ENCODE peak calls at places on chromosomes 4 and X, in six cellular contexts. J is RWPE2, L is esophagus squamous epithelium, H is suprapubic skin, W is sigmoid colon, M is cardiac muscle cell. C is an unnamed sample.

GRCh38 chrX:115957862-115958490 is 212.6 kb upstream of the AGTR2 start:
- DNase-seq in J (no peak), L (no peak), H (no peak), W (no peak), M (peak), C (no peak)

GRCh38 chrX:130702867-130703707 is 199.9 kb downstream of the ENOX2 start:
- DNase-seq in J (no peak), L (no peak), H (no peak), W (no peak), M (no peak), C (no peak)

GRCh38 chr4:75494563-75494962 is 19.6 kb downstream of the RCHY1 start:
- DNase-seq in J (no peak), L (no peak), H (no peak), W (no peak), M (no peak), C (no peak)

GRCh38 chrX:118239471-118239870 is 106.4 kb upstream of the WDR44 start:
- DNase-seq in J (no peak), L (no peak), H (no peak), W (no peak), M (no peak), C (no peak)

GRCh38 chrX:55006827-55007621 is 6.9 kb downstream of the APEX2 start:
- DNase-seq in J (no peak), L (no peak), H (peak), W (no peak), M (no peak), C (no peak)

GRCh38 chr4:55181606-55182005 is 56.2 kb upstream of the KDR start:
- DNase-seq in J (no peak), L (no peak), H (no peak), W (no peak), M (peak), C (no peak)

GRCh38 chr4:18342847-18343246 is 321.3 kb upstream of the LCORL start:
- DNase-seq in J (no peak), L (no peak), H (no peak), W (no peak), M (no peak), C (no peak)

GRCh38 chr4:13888112-13888511 is 260.6 kb upstream of the BOD1L1 start:
- DNase-seq in J (no peak), L (no peak), H (no peak), W (no peak), M (no peak), C (no peak)

GRCh38 chr4:95388911-95389310 is 159.9 kb downstream of the UNC5C start:
- DNase-seq in J (no peak), L (no peak), H (no peak), W (no peak), M (no peak), C (no peak)

GRCh38 chr4:96164814-96165351 is 325.0 kb downstream of the PDHA2 start:
- DNase-seq in J (no peak), L (no peak), H (no peak), W (no peak), M (no peak), C (no peak)

GRCh38 chr4:152399246-152399645 is 136.6 kb downstream of the FBXW7 start:
- DNase-seq in J (no peak), L (no peak), H (no peak), W (no peak), M (no peak), C (no peak)

GRCh38 chr4:128424524-128425195 is 137.0 kb upstream of the PGRMC2 start:
- DNase-seq in J (no peak), L (no peak), H (no peak), W (no peak), M (no peak), C (no peak)

GRCh38 chr4:157576671-157577070 is 356.1 kb downstream of the GRIA2 start:
- DNase-seq in J (no peak), L (no peak), H (no peak), W (no peak), M (peak), C (no peak)

GRCh38 chr4:88219099-88219498 is 60.7 kb upstream of the ABCG2 start:
- DNase-seq in J (no peak), L (no peak), H (no peak), W (no peak), M (peak), C (no peak)

GRCh38 chrX:140092121-140092520 is 126.8 kb upstream of the CXorf66 start:
- DNase-seq in J (peak), L (no peak), H (no peak), W (no peak), M (no peak), C (no peak)

GRCh38 chrX:109619816-109620215 is 5.2 kb downstream of the KCNE5 start:
- DNase-seq in J (no peak), L (no peak), H (no peak), W (no peak), M (no peak), C (no peak)

GRCh38 chr4:34939073-34939472 is 1305.2 kb downstream of the ARAP2 start:
- DNase-seq in J (peak), L (no peak), H (no peak), W (no peak), M (no peak), C (no peak)

GRCh38 chr4:10619220-10619619 is 65.3 kb downstream of the CLNK start:
- DNase-seq in J (no peak), L (no peak), H (no peak), W (no peak), M (no peak), C (no peak)

GRCh38 chr4:87853108-87853507 is 20.3 kb downstream of the MEPE start:
- DNase-seq in J (no peak), L (no peak), H (no peak), W (no peak), M (peak), C (no peak)

GRCh38 chrX:21741378-21741777 is 16.5 kb downstream of the SMPX start:
- DNase-seq in J (no peak), L (no peak), H (no peak), W (no peak), M (no peak), C (no peak)

GRCh38 chr4:102439835-102440234 is 61.3 kb upstream of the NFKB1 start:
- DNase-seq in J (no peak), L (no peak), H (no peak), W (no peak), M (peak), C (no peak)

GRCh38 chrX:122777766-122778165 is 406.3 kb upstream of the GRIA3 start:
- DNase-seq in J (no peak), L (no peak), H (no peak), W (no peak), M (no peak), C (no peak)

GRCh38 chrX:30643313-30643821 is 9.9 kb upstream of the GK start:
- DNase-seq in J (no peak), L (no peak), H (no peak), W (no peak), M (no peak), C (no peak)

GRCh38 chrX:67781132-67781531 is 237.3 kb downstream of the AR start:
- DNase-seq in J (no peak), L (no peak), H (no peak), W (no peak), M (no peak), C (no peak)

GRCh38 chr4:176188654-176189053 is 6.7 kb downstream of the SPATA4 start:
- DNase-seq in J (no peak), L (no peak), H (no peak), W (no peak), M (no peak), C (no peak)

GRCh38 chrX:2685886-2686285 is 5.2 kb upstream of the CD99 start:
- DNase-seq in J (no peak), L (no peak), H (no peak), W (no peak), M (no peak), C (no peak)

GRCh38 chrX:119266364-119266995 is 30.4 kb downstream of the PGRMC1 start:
- DNase-seq in J (no peak), L (no peak), H (no peak), W (no peak), M (peak), C (no peak)

GRCh38 chr4:103171006-103171405 is 27.1 kb downstream of the CENPE start:
- DNase-seq in J (no peak), L (no peak), H (no peak), W (no peak), M (no peak), C (no peak)

GRCh38 chr4:76850010-76850441 is 47.9 kb downstream of the SOWAHB start:
- DNase-seq in J (no peak), L (no peak), H (no peak), W (no peak), M (no peak), C (no peak)

GRCh38 chr4:146486565-146486964 is 35.2 kb downstream of the SLC10A7 start:
- DNase-seq in J (no peak), L (no peak), H (no peak), W (no peak), M (no peak), C (no peak)

GRCh38 chrX:9662148-9662547 is 103.5 kb downstream of the GPR143 start:
- DNase-seq in J (no peak), L (no peak), H (no peak), W (no peak), M (no peak), C (no peak)

GRCh38 chrX:64191281-64192010 is 14.1 kb downstream of the AMER1 start:
- DNase-seq in J (no peak), L (no peak), H (no peak), W (no peak), M (no peak), C (no peak)

GRCh38 chr4:98653006-98653405 is 5.4 kb downstream of the TSPAN5 start:
- DNase-seq in J (peak), L (no peak), H (no peak), W (no peak), M (no peak), C (no peak)

GRCh38 chr4:177434667-177435066 is 7.6 kb downstream of the AGA start:
- DNase-seq in J (no peak), L (no peak), H (no peak), W (no peak), M (no peak), C (no peak)

GRCh38 chr4:8213121-8213520 is 14.0 kb downstream of the SH3TC1 start:
- DNase-seq in J (no peak), L (no peak), H (no peak), W (no peak), M (no peak), C (no peak)

GRCh38 chrX:22699591-22700091 is 300.1 kb upstream of the DDX53 start:
- DNase-seq in J (no peak), L (no peak), H (no peak), W (no peak), M (no peak), C (peak)

DNA sequence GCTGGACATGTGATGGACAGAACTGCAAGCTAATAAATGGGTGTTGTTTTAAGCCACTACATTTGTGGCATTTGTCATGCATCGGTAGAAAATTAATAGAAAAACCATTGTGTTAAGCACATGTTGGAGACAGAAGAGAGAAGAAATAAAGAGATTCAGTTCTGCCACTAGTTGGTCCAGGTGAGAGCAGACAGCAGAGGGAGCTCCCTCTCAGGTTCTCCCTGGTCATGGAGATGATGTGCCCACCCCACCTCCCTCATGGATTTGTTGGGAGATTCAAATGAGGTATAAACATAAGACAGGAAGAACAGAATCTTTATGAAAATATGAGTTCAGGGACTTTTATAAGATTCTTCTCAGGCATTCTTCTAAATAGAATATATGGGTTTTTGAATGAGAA is 36.8 kb upstream of the OCIAD2 start:
- DNase-seq in J (no peak), L (no peak), H (no peak), W (no peak), M (no peak), C (no peak)
- TF ChIP-seq CTCF in J (peak), L (no peak), H (no peak), W (no peak), M (no peak), C (no peak)

GRCh38 chrX:72712094-72712755 is 1.9 kb downstream of the PHKA1 start:
- DNase-seq in J (no peak), L (no peak), H (no peak), W (no peak), M (no peak), C (peak)
- H3K27ac ChIP-seq in J (peak), L (peak), H (no peak), W (peak), M (no peak), C (peak)

GRCh38 chr4:108751321-108751720 is 11.5 kb downstream of the ETNPPL start:
- DNase-seq in J (no peak), L (no peak), H (no peak), W (no peak), M (no peak), C (no peak)
- TF ChIP-seq CTCF in J (no peak), L (no peak), H (no peak), W (no peak), M (no peak), C (no peak)

GRCh38 chr4:81469774-81470455 is 1.8 kb downstream of the RASGEF1B start:
- DNase-seq in J (no peak), L (no peak), H (no peak), W (no peak), M (no peak), C (no peak)

GRCh38 chr4:81468685-81469084 is 3.0 kb downstream of the RASGEF1B start:
- DNase-seq in J (no peak), L (no peak), H (no peak), W (no peak), M (no peak), C (no peak)

GRCh38 chr4:81465668-81466357 is 5.9 kb downstream of the RASGEF1B start:
- DNase-seq in J (no peak), L (no peak), H (no peak), W (no peak), M (peak), C (no peak)

GRCh38 chr4:81467672-81467964 is 4.1 kb downstream of the RASGEF1B start:
- DNase-seq in J (no peak), L (no peak), H (no peak), W (no peak), M (no peak), C (no peak)

DNA sequence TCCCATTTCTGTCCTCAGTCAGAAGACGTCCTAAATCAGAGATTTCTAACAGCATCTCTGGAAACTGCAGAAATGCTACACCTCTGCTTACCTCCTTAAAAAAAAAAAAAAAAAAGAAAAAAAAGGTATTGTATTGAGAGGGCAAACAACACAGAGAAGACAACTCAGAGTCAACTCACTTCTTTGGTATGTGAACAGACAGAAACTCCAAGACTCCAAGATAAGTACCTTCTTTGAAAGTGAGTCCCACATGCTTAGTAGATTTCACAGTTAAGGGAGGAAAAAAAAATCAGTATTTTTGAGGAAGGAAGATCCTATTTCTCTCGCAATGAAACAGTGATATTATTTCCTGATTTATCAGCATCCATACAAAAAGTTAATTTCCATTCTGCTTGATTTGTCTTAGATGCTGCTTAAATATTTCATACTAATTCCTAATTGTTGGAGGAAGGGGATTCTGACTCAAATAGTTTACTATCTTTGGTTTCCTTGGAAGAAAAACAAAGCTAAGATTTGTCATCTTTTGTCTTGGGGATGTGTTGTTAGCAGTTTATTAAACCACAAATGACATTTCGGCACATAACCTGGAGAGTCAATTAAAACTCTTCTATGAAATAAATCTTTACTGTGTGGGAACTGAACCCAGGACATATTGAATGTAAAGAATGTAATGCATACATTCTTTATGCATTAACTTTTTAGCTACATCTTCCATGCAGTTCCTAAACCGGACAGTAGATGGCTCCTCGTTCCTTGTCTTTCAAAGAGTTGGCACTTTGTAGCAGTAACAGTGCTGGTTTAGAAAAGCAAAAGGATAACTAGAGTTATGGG is 4.7 kb downstream of the RASGEF1B start:
- DNase-seq in J (no peak), L (no peak), H (no peak), W (no peak), M (peak), C (peak)
- H3K27ac ChIP-seq in J (peak), L (no peak), H (no peak), W (no peak), M (no peak), C (no peak)

DNA sequence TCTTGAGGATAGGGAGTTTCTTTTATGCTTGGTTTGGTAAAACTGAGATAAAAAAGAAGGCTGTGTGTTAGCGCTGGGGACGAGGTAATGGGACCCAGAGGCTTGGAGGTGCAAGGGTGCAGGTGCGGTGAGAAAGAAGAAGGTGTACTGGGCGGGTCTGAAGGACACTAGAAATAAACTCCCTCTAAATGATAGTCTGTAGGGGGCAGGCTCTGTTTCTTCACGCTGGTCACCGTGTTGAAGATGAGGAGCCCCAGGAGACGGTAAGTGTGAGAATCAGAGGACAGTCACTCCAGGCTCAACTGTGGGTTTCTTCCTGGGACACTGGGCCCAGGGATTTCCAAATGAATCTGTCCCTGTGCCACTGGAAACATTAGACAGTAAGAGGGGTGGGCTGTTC is 131.4 kb downstream of the SORBS2 start:
- DNase-seq in J (no peak), L (no peak), H (no peak), W (no peak), M (no peak), C (no peak)
- TF ChIP-seq CTCF in J (no peak), L (no peak), H (no peak), W (no peak), M (no peak), C (no peak)

GRCh38 chrX:43640481-43640880 is 15.6 kb upstream of the MAOA start:
- DNase-seq in J (no peak), L (no peak), H (no peak), W (no peak), M (no peak), C (no peak)
- H3K27ac ChIP-seq in J (no peak), L (no peak), H (no peak), W (no peak), M (no peak), C (no peak)

DNA sequence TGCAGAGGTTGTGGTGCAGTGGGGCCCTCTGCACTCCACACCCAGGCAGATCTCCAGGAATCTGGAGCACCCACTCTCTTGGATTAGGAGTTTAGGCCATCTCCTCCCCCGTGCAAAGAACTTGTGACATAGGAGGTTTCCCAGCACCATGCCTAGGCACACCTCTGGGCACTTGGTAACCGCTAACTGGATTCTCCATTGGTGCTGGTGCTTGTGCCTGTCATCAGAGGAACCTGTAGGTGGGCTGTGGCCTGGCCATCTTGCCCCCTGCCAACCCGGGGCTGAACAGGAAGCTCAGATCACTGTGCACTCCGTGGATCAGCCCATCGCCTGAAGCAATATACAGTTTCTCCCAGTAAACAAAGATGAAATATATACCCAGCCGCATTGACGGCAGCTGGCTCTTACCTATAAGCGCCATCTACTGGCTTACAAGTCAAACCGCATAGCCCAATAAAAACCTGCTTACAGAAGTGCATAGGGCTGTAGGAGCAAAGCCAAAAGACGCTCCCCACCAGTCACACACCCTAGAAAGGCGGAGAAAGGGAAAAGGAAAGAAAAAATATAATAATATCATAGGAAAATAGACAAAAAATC is 19.1 kb upstream of the TEX13B start:
- DNase-seq in J (no peak), L (no peak), H (no peak), W (no peak), M (peak), C (peak)
- TF ChIP-seq CTCF in J (no peak), L (peak), H (peak), W (no peak), M (peak), C (peak)

DNA sequence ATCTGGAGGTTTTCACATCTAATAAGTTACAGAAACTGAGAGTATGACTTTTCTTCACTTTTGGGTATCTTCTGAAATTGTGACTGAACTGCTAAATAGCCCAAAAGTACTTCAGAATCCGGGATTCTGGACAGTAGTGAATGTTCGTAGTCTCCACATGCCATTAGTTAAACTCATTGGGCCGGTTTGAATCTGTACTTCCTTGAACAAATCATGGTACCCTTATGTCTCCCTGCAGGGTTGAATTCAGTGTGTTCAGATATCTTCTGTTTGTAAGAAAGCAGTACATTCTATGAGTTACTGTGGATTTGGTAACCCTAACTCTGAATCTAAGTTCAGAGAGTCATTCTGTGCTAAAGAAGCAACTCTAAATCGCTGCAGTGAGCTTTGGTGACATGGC is 33.6 kb downstream of the FAM193A start:
- DNase-seq in J (no peak), L (no peak), H (no peak), W (no peak), M (no peak), C (no peak)
- H3K27ac ChIP-seq in J (no peak), L (peak), H (no peak), W (peak), M (peak), C (no peak)

GRCh38 chr4:156378053-156378665 is 424.5 kb upstream of the CTSO start:
- DNase-seq in J (no peak), L (no peak), H (no peak), W (no peak), M (peak), C (no peak)
- TF ChIP-seq CTCF in J (peak), L (no peak), H (peak), W (peak), M (no peak), C (no peak)